ENCODE peak calls at places on chromosomes 16 and 17, in eight cellular contexts. E is adrenal gland, O is sigmoid colon, X is transverse colon, T is IMR-90, M is heart left ventricle, V is stomach, Z is Peyer's patch. G is an unnamed sample.

GRCh38 chr17:77609553-77610517 is 348.7 kb upstream of the TNRC6C start:
- DNase-seq in E (no peak), O (peak), X (peak), T (no peak), M (no peak), V (no peak), Z (peak), G (no peak)

GRCh38 chr16:19228057-19228456 is 57.5 kb upstream of the CLEC19A start:
- DNase-seq in E (no peak), O (no peak), X (no peak), T (no peak), M (no peak), V (no peak), Z (no peak), G (no peak)

GRCh38 chr16:14151256-14152030 is 80.3 kb downstream of the MRTFB start:
- DNase-seq in E (no peak), O (no peak), X (no peak), T (no peak), M (no peak), V (no peak), Z (no peak), G (peak)

GRCh38 chr17:74890554-74890953 is 2.9 kb downstream of the FADS6 start:
- DNase-seq in E (no peak), O (no peak), X (no peak), T (no peak), M (no peak), V (no peak), Z (no peak), G (no peak)

GRCh38 chr17:77127735-77128361 is 12.9 kb upstream of the SEC14L1 start:
- DNase-seq in E (peak), O (peak), X (peak), T (no peak), M (peak), V (peak), Z (peak), G (peak)

GRCh38 chr17:83151442-83152220 is 72.2 kb downstream of the METRNL start:
- DNase-seq in E (no peak), O (peak), X (no peak), T (peak), M (peak), V (no peak), Z (no peak), G (no peak)

GRCh38 chr17:55067697-55068439 is 99.3 kb downstream of the STXBP4 start:
- DNase-seq in E (no peak), O (no peak), X (no peak), T (peak), M (no peak), V (no peak), Z (no peak), G (no peak)

GRCh38 chr16:2232094-2232990 is 3.9 kb upstream of the DNASE1L2 start:
- DNase-seq in E (no peak), O (no peak), X (no peak), T (no peak), M (no peak), V (no peak), Z (no peak), G (no peak)

GRCh38 chr17:55962931-55963378 is 190.3 kb upstream of the ANKFN1 start:
- DNase-seq in E (no peak), O (no peak), X (peak), T (no peak), M (peak), V (no peak), Z (no peak), G (no peak)

GRCh38 chr17:65987988-65988387 is 203.9 kb downstream of the CEP112 start:
- DNase-seq in E (no peak), O (no peak), X (peak), T (peak), M (no peak), V (no peak), Z (no peak), G (no peak)

GRCh38 chr16:77238593-77238992 is 39.4 kb downstream of the SYCE1L start:
- DNase-seq in E (no peak), O (no peak), X (no peak), T (no peak), M (no peak), V (no peak), Z (no peak), G (no peak)

GRCh38 chr16:59355704-59356103 is 621.6 kb upstream of the GOT2 start:
- DNase-seq in E (no peak), O (no peak), X (no peak), T (no peak), M (no peak), V (no peak), Z (no peak), G (no peak)

GRCh38 chr16:11422381-11423314 is 77.4 kb downstream of the RMI2 start:
- DNase-seq in E (no peak), O (no peak), X (no peak), T (no peak), M (no peak), V (no peak), Z (no peak), G (no peak)

GRCh38 chr16:23595246-23595950 is 718 bp downstream of the NDUFAB1 start:
- DNase-seq in E (no peak), O (no peak), X (peak), T (no peak), M (no peak), V (no peak), Z (no peak), G (no peak)

GRCh38 chr16:3681206-3681605 is 26.7 kb downstream of the DNASE1 start:
- DNase-seq in E (no peak), O (no peak), X (no peak), T (no peak), M (peak), V (no peak), Z (no peak), G (peak)

DNA sequence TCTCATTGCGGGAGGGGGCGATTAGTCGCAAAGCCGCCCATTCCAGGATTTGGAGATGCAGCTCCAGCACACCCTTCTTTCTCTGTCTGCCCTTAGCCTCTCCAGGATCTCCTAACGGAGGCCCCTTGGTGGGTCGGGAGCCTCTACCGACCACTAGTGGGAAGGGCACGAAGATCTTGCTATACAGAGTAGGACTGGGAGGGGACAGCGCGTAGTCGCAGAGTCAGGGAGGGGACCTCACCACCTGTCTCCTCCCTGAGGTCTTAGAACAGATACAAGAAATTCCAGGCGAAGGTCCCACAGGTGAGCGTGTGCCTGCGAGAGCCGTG is 569 bp upstream of the SMTNL2 start:
- DNase-seq in E (no peak), O (no peak), X (no peak), T (no peak), M (no peak), V (no peak), Z (no peak), G (no peak)
- H3K4me3 ChIP-seq in E (no peak), O (peak), X (no peak), T (no peak), M (peak), V (peak), Z (peak), G (peak)

GRCh38 chr17:38509008-38509771 is 80.9 kb downstream of the ARHGAP23 start:
- DNase-seq in E (peak), O (peak), X (peak), T (peak), M (peak), V (peak), Z (peak), G (peak)
- TF ChIP-seq POLR2A in E (no peak), O (no peak), X (no peak), T (no peak), M (no peak), V (no peak), Z (no peak), G (no peak)

DNA sequence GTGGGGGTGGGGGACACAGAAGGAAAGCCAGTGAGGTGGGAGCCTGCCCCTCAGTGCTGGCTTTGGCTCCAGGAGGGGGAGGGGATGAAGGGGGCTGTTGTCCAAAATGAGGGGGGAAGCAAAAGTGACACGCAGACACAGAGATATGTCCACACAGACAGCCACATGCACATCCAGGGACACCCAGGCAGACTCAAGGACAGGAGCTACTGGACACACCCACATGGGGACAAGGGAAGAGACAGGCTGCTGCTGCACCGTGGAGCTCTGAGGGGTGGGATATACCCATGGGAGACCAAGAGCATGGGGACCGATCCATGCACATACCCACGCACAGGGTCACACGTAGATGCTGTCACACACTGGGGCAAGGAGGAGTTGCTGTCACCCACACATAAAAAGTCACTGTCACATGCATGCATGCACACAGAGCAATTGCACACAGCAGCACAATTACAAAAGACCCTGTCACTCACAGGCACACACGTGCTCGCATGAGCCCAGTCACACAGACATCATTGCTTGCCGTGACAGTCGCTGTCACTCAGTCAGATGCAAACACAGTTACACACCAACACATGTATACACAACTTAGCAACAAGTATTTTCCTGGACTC is 1.3 kb downstream of the THRA start:
- DNase-seq in E (peak), O (no peak), X (no peak), T (no peak), M (no peak), V (no peak), Z (no peak), G (no peak)
- H3K4me3 ChIP-seq in E (peak), O (peak), X (peak), T (peak), M (peak), V (peak), Z (peak), G (no peak)

GRCh38 chr16:27449434-27450188 is 47.6 kb downstream of the IL21R start:
- DNase-seq in E (no peak), O (no peak), X (peak), T (no peak), M (no peak), V (peak), Z (peak), G (peak)
- TF ChIP-seq POLR2A in E (no peak), O (no peak), X (no peak), T (no peak), M (no peak), V (no peak), Z (no peak), G (no peak)

GRCh38 chr16:31200821-31201510 is 1.6 kb downstream of the PYCARD start:
- DNase-seq in E (no peak), O (no peak), X (no peak), T (no peak), M (no peak), V (no peak), Z (peak), G (no peak)
- H3K4me3 ChIP-seq in E (no peak), O (peak), X (no peak), T (no peak), M (no peak), V (peak), Z (no peak), G (no peak)

GRCh38 chr16:53090591-53091507 is 36.1 kb downstream of the CHD9 start:
- DNase-seq in E (peak), O (peak), X (peak), T (peak), M (peak), V (peak), Z (peak), G (peak)
- TF ChIP-seq POLR2A in E (no peak), O (no peak), X (no peak), T (no peak), M (no peak), V (no peak), Z (no peak), G (peak)

GRCh38 chr17:1033503-1033902 is 36.6 kb downstream of the TIMM22 start:
- DNase-seq in E (no peak), O (no peak), X (no peak), T (no peak), M (no peak), V (no peak), Z (peak), G (no peak)

GRCh38 chr17:1030684-1031557 is 34.0 kb downstream of the TIMM22 start:
- DNase-seq in E (peak), O (peak), X (no peak), T (no peak), M (no peak), V (no peak), Z (no peak), G (peak)

GRCh38 chr17:1029912-1030656 is 33.2 kb downstream of the TIMM22 start:
- DNase-seq in E (no peak), O (no peak), X (no peak), T (no peak), M (no peak), V (no peak), Z (no peak), G (no peak)

GRCh38 chr17:1031711-1032110 is 34.8 kb downstream of the TIMM22 start:
- DNase-seq in E (peak), O (peak), X (peak), T (no peak), M (peak), V (no peak), Z (no peak), G (no peak)

GRCh38 chr17:1032391-1032790 is 35.5 kb downstream of the TIMM22 start:
- DNase-seq in E (no peak), O (no peak), X (no peak), T (no peak), M (no peak), V (no peak), Z (no peak), G (no peak)
- H3K4me3 ChIP-seq in E (no peak), O (no peak), X (no peak), T (no peak), M (no peak), V (no peak), Z (no peak), G (no peak)